ENCODE peak calls at places on chromosomes 12 and 14, in eight cellular contexts. One of them, this sample, is unnamed.

GRCh38 chr14:63088865-63089264 is 43.6 kb upstream of the KCNH5 start:
- DNase-seq in A549: no peak
- DNase-seq in non-pigmented ciliary epithelial cell: no peak
- DNase-seq in spleen: no peak
- DNase-seq in NCI-H774: peak; percentile 40
- DNase-seq in germinal center: no peak
- DNase-seq in activated naive CD4-positive, alpha-beta T cell treated with Interleukin-2 at 50 U/mL for 16 hours: no peak
- DNase-seq in heart right ventricle: no peak
- DNase-seq in this sample: no peak

GRCh38 chr12:43348221-43348620 is 203.8 kb downstream of the ADAMTS20 start:
- DNase-seq in A549: no peak
- DNase-seq in non-pigmented ciliary epithelial cell: no peak
- DNase-seq in spleen: no peak
- DNase-seq in NCI-H774: no peak
- DNase-seq in germinal center: no peak
- DNase-seq in activated naive CD4-positive, alpha-beta T cell treated with Interleukin-2 at 50 U/mL for 16 hours: no peak
- DNase-seq in heart right ventricle: no peak
- DNase-seq in this sample: no peak

GRCh38 chr14:76672123-76672522 is 89.1 kb upstream of the VASH1 start:
- DNase-seq in A549: no peak
- DNase-seq in non-pigmented ciliary epithelial cell: no peak
- DNase-seq in spleen: no peak
- DNase-seq in NCI-H774: no peak
- DNase-seq in germinal center: no peak
- DNase-seq in activated naive CD4-positive, alpha-beta T cell treated with Interleukin-2 at 50 U/mL for 16 hours: no peak
- DNase-seq in heart right ventricle: no peak
- DNase-seq in this sample: no peak

GRCh38 chr14:72503696-72504368 is 390.1 kb downstream of the DPF3 start:
- DNase-seq in A549: no peak
- DNase-seq in non-pigmented ciliary epithelial cell: no peak
- DNase-seq in spleen: no peak
- DNase-seq in NCI-H774: no peak
- DNase-seq in germinal center: no peak
- DNase-seq in activated naive CD4-positive, alpha-beta T cell treated with Interleukin-2 at 50 U/mL for 16 hours: no peak
- DNase-seq in heart right ventricle: no peak
- DNase-seq in this sample: no peak

GRCh38 chr12:85725991-85726390 is 110.2 kb downstream of the RASSF9 start:
- DNase-seq in A549: no peak
- DNase-seq in non-pigmented ciliary epithelial cell: no peak
- DNase-seq in spleen: no peak
- DNase-seq in NCI-H774: no peak
- DNase-seq in germinal center: no peak
- DNase-seq in activated naive CD4-positive, alpha-beta T cell treated with Interleukin-2 at 50 U/mL for 16 hours: no peak
- DNase-seq in heart right ventricle: no peak
- DNase-seq in this sample: no peak

GRCh38 chr12:92926549-92926948 is 2.5 kb downstream of the EEA1 start:
- DNase-seq in A549: no peak
- DNase-seq in non-pigmented ciliary epithelial cell: no peak
- DNase-seq in spleen: no peak
- DNase-seq in NCI-H774: no peak
- DNase-seq in germinal center: no peak
- DNase-seq in activated naive CD4-positive, alpha-beta T cell treated with Interleukin-2 at 50 U/mL for 16 hours: no peak
- DNase-seq in heart right ventricle: no peak
- DNase-seq in this sample: no peak

GRCh38 chr14:52863339-52863700 is 71.9 kb upstream of the GNPNAT1 start:
- DNase-seq in A549: no peak
- DNase-seq in non-pigmented ciliary epithelial cell: no peak
- DNase-seq in spleen: no peak
- DNase-seq in NCI-H774: no peak
- DNase-seq in germinal center: no peak
- DNase-seq in activated naive CD4-positive, alpha-beta T cell treated with Interleukin-2 at 50 U/mL for 16 hours: no peak
- DNase-seq in heart right ventricle: no peak
- DNase-seq in this sample: no peak

GRCh38 chr12:32702470-32702869 is 23.4 kb downstream of the DNM1L start:
- DNase-seq in A549: no peak
- DNase-seq in non-pigmented ciliary epithelial cell: no peak
- DNase-seq in spleen: no peak
- DNase-seq in NCI-H774: no peak
- DNase-seq in germinal center: no peak
- DNase-seq in activated naive CD4-positive, alpha-beta T cell treated with Interleukin-2 at 50 U/mL for 16 hours: no peak
- DNase-seq in heart right ventricle: no peak
- DNase-seq in this sample: no peak

GRCh38 chr12:79374543-79374942 is 316.2 kb downstream of the PAWR start:
- DNase-seq in A549: no peak
- DNase-seq in non-pigmented ciliary epithelial cell: no peak
- DNase-seq in spleen: no peak
- DNase-seq in NCI-H774: no peak
- DNase-seq in germinal center: no peak
- DNase-seq in activated naive CD4-positive, alpha-beta T cell treated with Interleukin-2 at 50 U/mL for 16 hours: no peak
- DNase-seq in heart right ventricle: no peak
- DNase-seq in this sample: no peak

GRCh38 chr12:64088431-64089349 is 133.4 kb downstream of the KICS2 start:
- DNase-seq in A549: peak; percentile 88
- DNase-seq in non-pigmented ciliary epithelial cell: peak; percentile 93
- DNase-seq in spleen: no peak
- DNase-seq in NCI-H774: peak; percentile 40
- DNase-seq in germinal center: peak; percentile 3
- DNase-seq in activated naive CD4-positive, alpha-beta T cell treated with Interleukin-2 at 50 U/mL for 16 hours: no peak
- DNase-seq in heart right ventricle: no peak
- DNase-seq in this sample: peak; percentile 84

GRCh38 chr14:55094630-55095157 is 34.4 kb upstream of the LGALS3 start:
- DNase-seq in A549: no peak
- DNase-seq in non-pigmented ciliary epithelial cell: no peak
- DNase-seq in spleen: no peak
- DNase-seq in NCI-H774: no peak
- DNase-seq in germinal center: no peak
- DNase-seq in activated naive CD4-positive, alpha-beta T cell treated with Interleukin-2 at 50 U/mL for 16 hours: no peak
- DNase-seq in heart right ventricle: no peak
- DNase-seq in this sample: no peak

GRCh38 chr12:14768823-14769405 is 34.4 kb downstream of the WBP11 start:
- DNase-seq in A549: no peak
- DNase-seq in non-pigmented ciliary epithelial cell: no peak
- DNase-seq in spleen: peak; percentile 76
- DNase-seq in NCI-H774: no peak
- DNase-seq in germinal center: no peak
- DNase-seq in activated naive CD4-positive, alpha-beta T cell treated with Interleukin-2 at 50 U/mL for 16 hours: peak; percentile 62
- DNase-seq in heart right ventricle: no peak
- DNase-seq in this sample: no peak

GRCh38 chr14:94043756-94044475 is 17.8 kb downstream of the OTUB2 start:
- DNase-seq in A549: no peak
- DNase-seq in non-pigmented ciliary epithelial cell: no peak
- DNase-seq in spleen: peak; percentile 62
- DNase-seq in NCI-H774: no peak
- DNase-seq in germinal center: no peak
- DNase-seq in activated naive CD4-positive, alpha-beta T cell treated with Interleukin-2 at 50 U/mL for 16 hours: no peak
- DNase-seq in heart right ventricle: no peak
- DNase-seq in this sample: no peak

GRCh38 chr12:92553389-92553788 is 149.4 kb upstream of the PLEKHG7 start:
- DNase-seq in A549: no peak
- DNase-seq in non-pigmented ciliary epithelial cell: no peak
- DNase-seq in spleen: peak; percentile 75
- DNase-seq in NCI-H774: no peak
- DNase-seq in germinal center: no peak
- DNase-seq in activated naive CD4-positive, alpha-beta T cell treated with Interleukin-2 at 50 U/mL for 16 hours: no peak
- DNase-seq in heart right ventricle: peak; percentile 53
- DNase-seq in this sample: no peak

GRCh38 chr14:65330416-65330815 is 82.1 kb upstream of the FUT8 start:
- DNase-seq in A549: no peak
- DNase-seq in non-pigmented ciliary epithelial cell: no peak
- DNase-seq in spleen: no peak
- DNase-seq in NCI-H774: no peak
- DNase-seq in germinal center: no peak
- DNase-seq in activated naive CD4-positive, alpha-beta T cell treated with Interleukin-2 at 50 U/mL for 16 hours: no peak
- DNase-seq in heart right ventricle: no peak
- DNase-seq in this sample: no peak

GRCh38 chr14:105733081-105734065 is 207.0 kb downstream of the TMEM121 start:
- DNase-seq in A549: no peak
- DNase-seq in non-pigmented ciliary epithelial cell: no peak
- DNase-seq in spleen: no peak
- DNase-seq in NCI-H774: no peak
- DNase-seq in germinal center: peak; percentile 14
- DNase-seq in activated naive CD4-positive, alpha-beta T cell treated with Interleukin-2 at 50 U/mL for 16 hours: no peak
- DNase-seq in heart right ventricle: no peak
- DNase-seq in this sample: no peak

GRCh38 chr14:105299654-105300541 is 903 bp downstream of the BRF1 start:
- DNase-seq in A549: no peak
- DNase-seq in non-pigmented ciliary epithelial cell: no peak
- DNase-seq in spleen: no peak
- DNase-seq in NCI-H774: no peak
- DNase-seq in germinal center: no peak
- DNase-seq in activated naive CD4-positive, alpha-beta T cell treated with Interleukin-2 at 50 U/mL for 16 hours: peak; percentile 4
- DNase-seq in heart right ventricle: peak; percentile 52
- DNase-seq in this sample: no peak

GRCh38 chr14:67833403-67833802 is 13.8 kb downstream of the RAD51B start:
- DNase-seq in A549: no peak
- DNase-seq in non-pigmented ciliary epithelial cell: no peak
- DNase-seq in spleen: no peak
- DNase-seq in NCI-H774: no peak
- DNase-seq in germinal center: no peak
- DNase-seq in activated naive CD4-positive, alpha-beta T cell treated with Interleukin-2 at 50 U/mL for 16 hours: no peak
- DNase-seq in heart right ventricle: no peak
- DNase-seq in this sample: no peak

GRCh38 chr12:128259556-128260070 is 7.4 kb upstream of the TMEM132C start:
- DNase-seq in A549: no peak
- DNase-seq in non-pigmented ciliary epithelial cell: no peak
- DNase-seq in spleen: no peak
- DNase-seq in NCI-H774: peak; percentile 29
- DNase-seq in germinal center: no peak
- DNase-seq in activated naive CD4-positive, alpha-beta T cell treated with Interleukin-2 at 50 U/mL for 16 hours: no peak
- DNase-seq in heart right ventricle: no peak
- DNase-seq in this sample: no peak

GRCh38 chr12:101696477-101697196 is 803 bp upstream of the CHPT1 start:
- DNase-seq in A549: peak; percentile 6
- DNase-seq in non-pigmented ciliary epithelial cell: no peak
- DNase-seq in spleen: peak; percentile 77
- DNase-seq in NCI-H774: no peak
- DNase-seq in germinal center: peak; percentile 14
- DNase-seq in activated naive CD4-positive, alpha-beta T cell treated with Interleukin-2 at 50 U/mL for 16 hours: no peak
- DNase-seq in heart right ventricle: peak; percentile 65
- DNase-seq in this sample: no peak

GRCh38 chr12:2537868-2538541 is 256.8 kb upstream of the FKBP4 start:
- DNase-seq in A549: no peak
- DNase-seq in non-pigmented ciliary epithelial cell: no peak
- DNase-seq in spleen: no peak
- DNase-seq in NCI-H774: no peak
- DNase-seq in germinal center: no peak
- DNase-seq in activated naive CD4-positive, alpha-beta T cell treated with Interleukin-2 at 50 U/mL for 16 hours: no peak
- DNase-seq in heart right ventricle: no peak
- DNase-seq in this sample: no peak

GRCh38 chr12:118371354-118372282 is 1.1 kb downstream of the TAOK3 start:
- DNase-seq in A549: peak; percentile 16
- DNase-seq in non-pigmented ciliary epithelial cell: no peak
- DNase-seq in spleen: peak; percentile 90
- DNase-seq in NCI-H774: no peak
- DNase-seq in germinal center: peak; percentile 34
- DNase-seq in activated naive CD4-positive, alpha-beta T cell treated with Interleukin-2 at 50 U/mL for 16 hours: peak; percentile 13
- DNase-seq in heart right ventricle: peak; percentile 39
- DNase-seq in this sample: no peak

GRCh38 chr12:4539167-4539870 is 629 bp downstream of the RAD51AP1 start:
- DNase-seq in A549: no peak
- DNase-seq in non-pigmented ciliary epithelial cell: no peak
- DNase-seq in spleen: no peak
- DNase-seq in NCI-H774: no peak
- DNase-seq in germinal center: no peak
- DNase-seq in activated naive CD4-positive, alpha-beta T cell treated with Interleukin-2 at 50 U/mL for 16 hours: no peak
- DNase-seq in heart right ventricle: no peak
- DNase-seq in this sample: no peak

This sample was measured in pulmonary artery endothelial cell.